ENCODE peak calls at places on chromosome 15, in six cellular contexts. K is hepatocyte, T is pancreas, S is upper lobe of right lung, B is heart left ventricle, G is neural progenitor cell. Q is an unnamed sample.

GRCh38 chr15:101000271-101000681 is 81.1 kb downstream of the LRRK1 start:
- DNase-seq in K (no peak), T (no peak), S (no peak), B (no peak), G (no peak), Q (no peak)

GRCh38 chr15:56964182-56964581 is 45.7 kb downstream of the TCF12 start:
- DNase-seq in K (no peak), T (no peak), S (no peak), B (no peak), G (no peak), Q (no peak)

GRCh38 chr15:45637552-45638033 is 2.8 kb downstream of the SQOR start:
- DNase-seq in K (peak; percentile 71), T (peak; percentile 53), S (no peak), B (peak; percentile 69), G (no peak), Q (peak; percentile 67)

GRCh38 chr15:47374222-47374621 is 343.1 kb upstream of the SEMA6D start:
- DNase-seq in K (no peak), T (no peak), S (no peak), B (no peak), G (no peak), Q (no peak)

GRCh38 chr15:99169769-99170311 is 65.0 kb downstream of the SYNM start:
- DNase-seq in K (peak; percentile 48), T (no peak), S (no peak), B (no peak), G (no peak), Q (peak; percentile 59)

GRCh38 chr15:53513431-53513830 is 246.0 kb downstream of the WDR72 start:
- DNase-seq in K (no peak), T (no peak), S (no peak), B (no peak), G (no peak), Q (no peak)

GRCh38 chr15:85581495-85581894 is 201.1 kb downstream of the AKAP13 start:
- DNase-seq in K (no peak), T (peak; percentile 57), S (peak; percentile 71), B (peak; percentile 76), G (no peak), Q (peak; percentile 80)

GRCh38 chr15:98085003-98085639 is 124.6 kb downstream of the ARRDC4 start:
- DNase-seq in K (peak; percentile 75), T (peak; percentile 23), S (no peak), B (no peak), G (peak; percentile 70), Q (no peak)

GRCh38 chr15:31482122-31482922 is 155.7 kb downstream of the KLF13 start:
- DNase-seq in K (no peak), T (no peak), S (peak; percentile 52), B (no peak), G (no peak), Q (no peak)

GRCh38 chr15:25345943-25346342 is 92.9 kb downstream of the UBE3A start:
- DNase-seq in K (no peak), T (no peak), S (no peak), B (peak; percentile 57), G (peak; percentile 57), Q (peak; percentile 32)

GRCh38 chr15:52234596-52235541 is 43.7 kb upstream of the GNB5 start:
- DNase-seq in K (no peak), T (no peak), S (no peak), B (no peak), G (no peak), Q (no peak)

GRCh38 chr15:96086164-96086563 is 244.3 kb upstream of the NR2F2 start:
- DNase-seq in K (no peak), T (no peak), S (no peak), B (no peak), G (peak; percentile 46), Q (no peak)

GRCh38 chr15:25056484-25057429 is 102.0 kb downstream of the SNRPN start:
- DNase-seq in K (no peak), T (no peak), S (peak; percentile 46), B (no peak), G (no peak), Q (no peak)

GRCh38 chr15:101133181-101133460 is 118.7 kb downstream of the CHSY1 start:
- DNase-seq in K (no peak), T (no peak), S (no peak), B (no peak), G (no peak), Q (no peak)

GRCh38 chr15:98322551-98322950 is 325.8 kb upstream of the IGF1R start:
- DNase-seq in K (no peak), T (no peak), S (no peak), B (no peak), G (no peak), Q (no peak)

GRCh38 chr15:29566914-29567313 is 255.4 kb downstream of the TJP1 start:
- DNase-seq in K (no peak), T (no peak), S (no peak), B (no peak), G (peak; percentile 44), Q (no peak)

GRCh38 chr15:89812126-89812846 is 2.4 kb downstream of the ANPEP start:
- DNase-seq in K (no peak), T (peak; percentile 61), S (no peak), B (peak; percentile 72), G (no peak), Q (peak; percentile 90)
- H3K4me3 ChIP-seq in K (no peak overlapping the region), T (no peak overlapping the region), S (no peak overlapping the region), B (no peak overlapping the region), G (no peak overlapping the region), Q (no peak overlapping the region)

GRCh38 chr15:65631503-65631902 is 9.8 kb downstream of the SLC24A1 start:
- DNase-seq in K (no peak), T (no peak), S (no peak), B (no peak), G (no peak), Q (no peak)
- H3K27ac ChIP-seq in K (no peak overlapping the region), T (no peak overlapping the region), S (no peak overlapping the region), B (no peak overlapping the region), G (no peak overlapping the region), Q (no peak overlapping the region)

GRCh38 chr15:66849746-66850077 is 147.7 kb downstream of the SMAD6 start:
- DNase-seq in K (no peak), T (no peak), S (no peak), B (no peak), G (no peak), Q (no peak)
- H3K4me3 ChIP-seq in K (no peak overlapping the region), T (no peak overlapping the region), S (no peak overlapping the region), B (no peak overlapping the region), G (no peak overlapping the region), Q (no peak overlapping the region)

GRCh38 chr15:80710635-80711553 is 15.8 kb downstream of the ABHD17C start:
- DNase-seq in K (no peak), T (no peak), S (no peak), B (no peak), G (no peak), Q (no peak)

GRCh38 chr15:80706161-80706560 is 11.1 kb downstream of the ABHD17C start:
- DNase-seq in K (no peak), T (no peak), S (no peak), B (no peak), G (no peak), Q (no peak)

GRCh38 chr15:80712956-80713355 is 17.8 kb downstream of the ABHD17C start:
- DNase-seq in K (no peak), T (no peak), S (no peak), B (no peak), G (no peak), Q (no peak)

GRCh38 chr15:80711886-80712285 is 16.8 kb downstream of the ABHD17C start:
- DNase-seq in K (no peak), T (no peak), S (no peak), B (no peak), G (no peak), Q (no peak)

DNA sequence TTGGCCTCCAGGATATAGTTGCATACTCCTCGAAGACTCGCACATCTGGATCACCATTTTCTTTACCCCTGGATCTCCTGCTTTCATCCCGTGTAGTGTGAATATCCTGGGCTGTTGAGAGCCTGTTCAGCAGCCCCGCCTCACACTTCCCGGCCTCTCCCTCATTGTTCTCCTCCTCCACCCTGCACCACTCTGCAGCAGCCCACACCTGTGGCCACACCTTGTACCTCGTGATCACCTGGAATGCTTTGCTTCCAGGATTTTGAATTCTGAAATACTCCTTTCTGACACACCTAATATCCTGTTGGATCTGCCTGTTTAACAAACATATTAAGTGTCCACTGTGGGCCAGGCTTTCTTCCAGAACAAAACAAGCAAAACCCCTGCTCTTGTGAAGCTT is 14.4 kb downstream of the ABHD17C start:
- DNase-seq in K (peak; percentile 65), T (no peak), S (peak; percentile 83), B (no peak), G (no peak), Q (no peak)
- H3K27ac ChIP-seq in K (peak overlapping the region; percentile 44), T (no peak overlapping the region), S (peak overlapping the region; percentile 13), B (no peak overlapping the region), G (no peak overlapping the region), Q (no peak overlapping the region)

GRCh38 chr15:42020713-42021273 is at the start of gene PLA2G4E:
- DNase-seq in K (no peak), T (no peak), S (peak; percentile 51), B (no peak), G (no peak), Q (no peak)
- H3K4me3 ChIP-seq in K (no peak within 1 kb of the TSS), T (no peak within 1 kb of the TSS), S (no peak within 1 kb of the TSS), B (no peak within 1 kb of the TSS), G (no peak within 1 kb of the TSS), Q (no peak within 1 kb of the TSS)

GRCh38 chr15:68994149-68994548 is 20.3 kb upstream of the NOX5 start:
- DNase-seq in K (no peak), T (no peak), S (no peak), B (no peak), G (no peak), Q (no peak)

GRCh38 chr15:68997050-68997449 is 17.4 kb upstream of the NOX5 start:
- DNase-seq in K (no peak), T (no peak), S (no peak), B (no peak), G (no peak), Q (no peak)

GRCh38 chr15:68997930-68998777 is 16.3 kb upstream of the NOX5 start:
- DNase-seq in K (no peak), T (no peak), S (no peak), B (no peak), G (peak; percentile 27), Q (no peak)

GRCh38 chr15:68994981-68995753 is 19.3 kb upstream of the NOX5 start:
- DNase-seq in K (no peak), T (no peak), S (no peak), B (no peak), G (no peak), Q (no peak)

GRCh38 chr15:68995754-68996141 is 18.7 kb upstream of the NOX5 start:
- DNase-seq in K (no peak), T (no peak), S (no peak), B (no peak), G (no peak), Q (no peak)
- H3K27ac ChIP-seq in K (no peak overlapping the region), T (no peak overlapping the region), S (no peak overlapping the region), B (no peak overlapping the region), G (no peak overlapping the region), Q (no peak overlapping the region)

Q was measured in right cardiac atrium.